ENCODE peak calls at places on chromosomes 2 and 18, in four cellular contexts. One of them, this sample, is unnamed.

GRCh38 chr2:133541376-133541775 is 26.9 kb downstream of the NCKAP5 start:
- DNase-seq in Caco-2: no peak
- DNase-seq in hepatocyte: no peak
- DNase-seq in testis: no peak
- DNase-seq in this sample: no peak

GRCh38 chr2:3344897-3345296 is 32.7 kb downstream of the EIPR1 start:
- DNase-seq in Caco-2: no peak
- DNase-seq in hepatocyte: no peak
- DNase-seq in testis: peak; percentile 91
- DNase-seq in this sample: no peak

GRCh38 chr2:122203523-122203922 is 448.1 kb downstream of the TSN start:
- DNase-seq in Caco-2: no peak
- DNase-seq in hepatocyte: peak; percentile 37
- DNase-seq in testis: peak; percentile 23
- DNase-seq in this sample: no peak

GRCh38 chr2:231931481-231931915 is 5.3 kb upstream of the NPPC start:
- DNase-seq in Caco-2: no peak
- DNase-seq in hepatocyte: no peak
- DNase-seq in testis: peak; percentile 13
- DNase-seq in this sample: no peak

GRCh38 chr18:48607049-48607984 is 68.5 kb downstream of the CTIF start:
- DNase-seq in Caco-2: no peak
- DNase-seq in hepatocyte: peak; percentile 46
- DNase-seq in testis: peak; percentile 87
- DNase-seq in this sample: no peak

GRCh38 chr2:61762292-61762691 is 91.6 kb downstream of the FAM161A start:
- DNase-seq in Caco-2: no peak
- DNase-seq in hepatocyte: no peak
- DNase-seq in testis: no peak
- DNase-seq in this sample: no peak

GRCh38 chr2:26610504-26611335 is 30.4 kb downstream of the CIB4 start:
- DNase-seq in Caco-2: no peak
- DNase-seq in hepatocyte: no peak
- DNase-seq in testis: no peak
- DNase-seq in this sample: no peak

GRCh38 chr2:120014231-120014990 is 1.5 kb downstream of the EPB41L5 start:
- DNase-seq in Caco-2: no peak
- DNase-seq in hepatocyte: no peak
- DNase-seq in testis: no peak
- DNase-seq in this sample: no peak

GRCh38 chr2:187615364-187615763 is 61.1 kb upstream of the TFPI start:
- DNase-seq in Caco-2: no peak
- DNase-seq in hepatocyte: no peak
- DNase-seq in testis: no peak
- DNase-seq in this sample: no peak

GRCh38 chr2:127526940-127527804 is 883 bp upstream of the IWS1 start:
- DNase-seq in Caco-2: peak; percentile 63
- DNase-seq in hepatocyte: peak; percentile 63
- DNase-seq in testis: no peak
- DNase-seq in this sample: peak; percentile 42

GRCh38 chr18:9335255-9336045 is 877 bp downstream of the TWSG1 start:
- DNase-seq in Caco-2: no peak
- DNase-seq in hepatocyte: no peak
- DNase-seq in testis: no peak
- DNase-seq in this sample: no peak

GRCh38 chr18:50675043-50675442 is 115.2 kb downstream of the MAPK4 start:
- DNase-seq in Caco-2: no peak
- DNase-seq in hepatocyte: no peak
- DNase-seq in testis: no peak
- DNase-seq in this sample: no peak

GRCh38 chr2:216620806-216621205 is 12.4 kb upstream of the IGFBP2 start:
- DNase-seq in Caco-2: no peak
- DNase-seq in hepatocyte: peak; percentile 61
- DNase-seq in testis: no peak
- DNase-seq in this sample: no peak

GRCh38 chr2:235433860-235434259 is 60.0 kb upstream of the AGAP1 start:
- DNase-seq in Caco-2: no peak
- DNase-seq in hepatocyte: no peak
- DNase-seq in testis: peak; percentile 67
- DNase-seq in this sample: peak; percentile 61

GRCh38 chr2:38317725-38318124 is 59.3 kb downstream of the ATL2 start:
- DNase-seq in Caco-2: no peak
- DNase-seq in hepatocyte: no peak
- DNase-seq in testis: no peak
- DNase-seq in this sample: no peak

GRCh38 chr2:237291138-237291792 is 122.7 kb downstream of the COL6A3 start:
- DNase-seq in Caco-2: peak; percentile 52
- DNase-seq in hepatocyte: peak; percentile 96
- DNase-seq in testis: peak; percentile 94
- DNase-seq in this sample: no peak

GRCh38 chr2:176562359-176563043 is 293.3 kb downstream of the MTX2 start:
- DNase-seq in Caco-2: no peak
- DNase-seq in hepatocyte: no peak
- DNase-seq in testis: no peak
- DNase-seq in this sample: no peak

GRCh38 chr18:59695551-59695950 is 1.7 kb downstream of the CCBE1 start:
- DNase-seq in Caco-2: no peak
- DNase-seq in hepatocyte: no peak
- DNase-seq in testis: no peak
- DNase-seq in this sample: no peak

GRCh38 chr2:191959209-191959608 is 112.3 kb upstream of the CAVIN2 start:
- DNase-seq in Caco-2: no peak
- DNase-seq in hepatocyte: no peak
- DNase-seq in testis: no peak
- DNase-seq in this sample: no peak

GRCh38 chr2:10303174-10303633 is 500 bp downstream of the HPCAL1 start:
- DNase-seq in Caco-2: no peak
- DNase-seq in hepatocyte: no peak
- DNase-seq in testis: peak; percentile 30
- DNase-seq in this sample: no peak

GRCh38 chr2:198073253-198073652 is 268.9 kb downstream of the PLCL1 start:
- DNase-seq in Caco-2: no peak
- DNase-seq in hepatocyte: no peak
- DNase-seq in testis: no peak
- DNase-seq in this sample: no peak

GRCh38 chr2:85846411-85846810 is 42.4 kb downstream of the ST3GAL5 start:
- DNase-seq in Caco-2: no peak
- DNase-seq in hepatocyte: no peak
- DNase-seq in testis: no peak
- DNase-seq in this sample: no peak

GRCh38 chr2:155310589-155310988 is 612.1 kb downstream of the KCNJ3 start:
- DNase-seq in Caco-2: no peak
- DNase-seq in hepatocyte: peak; percentile 39
- DNase-seq in testis: no peak
- DNase-seq in this sample: peak; percentile 50

GRCh38 chr2:46485002-46485401 is 5.6 kb downstream of the TMEM247 start:
- DNase-seq in Caco-2: no peak
- DNase-seq in hepatocyte: no peak
- DNase-seq in testis: no peak
- DNase-seq in this sample: no peak

DNA sequence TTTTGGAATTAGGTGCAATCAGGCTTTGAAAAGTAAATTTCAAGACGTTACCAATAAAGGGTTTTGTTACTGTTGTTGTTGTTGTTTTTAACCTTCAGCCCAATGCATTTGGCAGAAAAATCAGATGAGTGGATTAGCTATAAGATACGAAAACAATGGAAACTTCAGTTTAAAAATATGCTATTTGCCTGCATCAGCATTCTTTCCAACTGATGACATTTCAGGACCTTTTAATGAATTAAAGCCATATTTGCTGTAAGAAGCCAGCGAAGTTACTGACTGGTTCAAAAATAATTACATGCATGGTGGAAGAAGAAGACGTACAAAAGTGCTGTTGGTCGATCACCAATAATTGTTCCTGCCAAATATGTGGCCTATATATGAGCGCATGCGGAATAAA is 639.3 kb upstream of the SOX11 start:
- DNase-seq in Caco-2: no peak
- DNase-seq in hepatocyte: no peak
- DNase-seq in testis: no peak
- DNase-seq in this sample: no peak
- H3K9me3 ChIP-seq in Caco-2: no peaks in the 10 kb centered on the region
- H3K9me3 ChIP-seq in hepatocyte: no peaks in the 10 kb centered on the region
- H3K9me3 ChIP-seq in testis: no peaks in the 10 kb centered on the region
- H3K9me3 ChIP-seq in this sample: no peaks in the 10 kb centered on the region

DNA sequence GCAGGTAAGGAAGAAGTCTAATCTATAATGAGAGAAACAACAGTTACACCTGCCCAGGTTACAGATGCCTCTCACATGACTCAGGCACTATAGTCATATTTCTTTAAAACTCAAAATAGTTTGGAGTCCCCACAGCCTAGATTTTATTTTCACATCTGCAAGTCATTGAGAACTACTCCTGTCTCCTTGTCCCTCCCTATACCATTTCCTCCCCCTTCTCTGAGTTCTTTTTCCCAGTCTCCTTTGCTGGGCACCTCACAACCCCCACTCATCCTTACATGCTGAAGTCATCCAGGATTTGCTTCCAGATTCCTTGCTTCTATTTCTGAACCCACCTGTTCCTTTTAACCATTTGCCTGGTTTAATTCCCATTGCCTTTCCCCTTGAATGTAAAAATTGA is 73.1 kb upstream of the KCNE4 start:
- DNase-seq in Caco-2: no peak
- DNase-seq in hepatocyte: no peak
- DNase-seq in testis: no peak
- DNase-seq in this sample: no peak
- H3K4me3 ChIP-seq in Caco-2: no peak overlapping the region
- H3K4me3 ChIP-seq in hepatocyte: no peak overlapping the region
- H3K4me3 ChIP-seq in testis: no peak overlapping the region
- H3K4me3 ChIP-seq in this sample: no peak overlapping the region

GRCh38 chr2:157424374-157424773 is 19.5 kb downstream of the CYTIP start:
- DNase-seq in Caco-2: no peak
- DNase-seq in hepatocyte: no peak
- DNase-seq in testis: no peak
- DNase-seq in this sample: no peak

GRCh38 chr2:157426477-157426994 is 17.4 kb downstream of the CYTIP start:
- DNase-seq in Caco-2: no peak
- DNase-seq in hepatocyte: no peak
- DNase-seq in testis: no peak
- DNase-seq in this sample: no peak

GRCh38 chr2:157428500-157429175 is 15.3 kb downstream of the CYTIP start:
- DNase-seq in Caco-2: no peak
- DNase-seq in hepatocyte: no peak
- DNase-seq in testis: no peak
- DNase-seq in this sample: no peak

GRCh38 chr2:157427922-157428303 is 16.0 kb downstream of the CYTIP start:
- DNase-seq in Caco-2: no peak
- DNase-seq in hepatocyte: no peak
- DNase-seq in testis: no peak
- DNase-seq in this sample: no peak

DNA sequence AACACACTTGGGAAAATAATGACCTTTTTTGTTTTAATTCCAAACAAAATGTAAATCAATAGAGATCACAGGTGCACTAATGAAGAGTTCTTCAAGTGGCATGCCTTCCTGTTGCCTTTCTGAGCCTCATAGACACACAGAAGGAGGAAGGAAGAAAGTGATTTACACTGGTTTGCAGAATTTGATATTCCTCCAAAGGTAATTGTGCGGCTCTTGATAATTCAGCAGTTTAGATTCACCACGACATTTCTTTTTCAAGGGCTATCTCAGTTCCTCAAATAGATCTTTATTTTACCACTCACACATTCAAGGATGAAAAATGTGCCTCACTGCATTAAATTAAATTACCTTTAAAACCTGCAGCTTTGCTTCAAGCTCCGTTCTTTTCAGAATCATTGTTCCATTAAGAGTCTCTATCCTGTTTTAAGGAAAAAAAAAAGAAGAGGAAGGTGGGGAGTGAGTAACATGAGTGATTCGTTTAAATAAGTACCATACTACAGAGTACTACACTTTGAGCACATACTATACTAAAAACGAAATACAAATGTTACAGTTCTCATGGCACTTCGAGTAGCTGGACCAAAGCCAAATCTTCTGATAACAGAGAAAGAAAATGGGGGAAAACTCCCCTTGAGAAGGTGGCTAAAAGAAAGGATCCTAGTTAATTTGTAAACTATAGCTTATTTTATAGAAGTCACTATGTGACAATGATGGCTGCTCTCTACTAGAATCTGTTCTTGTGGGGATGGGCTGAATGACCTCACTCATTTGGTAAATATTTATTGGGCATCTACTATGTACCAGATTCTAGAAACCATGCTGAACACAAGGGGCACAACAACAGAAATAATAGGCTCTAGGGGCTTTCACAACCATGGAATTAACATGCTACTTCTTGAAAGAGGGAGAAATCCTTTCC is 16.6 kb downstream of the CYTIP start:
- DNase-seq in Caco-2: no peak
- DNase-seq in hepatocyte: no peak
- DNase-seq in testis: no peak
- DNase-seq in this sample: no peak
- H3K36me3 ChIP-seq in Caco-2: no peaks in the 10 kb centered on the region
- H3K36me3 ChIP-seq in hepatocyte: no peaks in the 10 kb centered on the region
- H3K36me3 ChIP-seq in testis: no peaks in the 10 kb centered on the region
- H3K36me3 ChIP-seq in this sample: peaks cover 53% of the 10 kb centered on the region

GRCh38 chr18:4691836-4692235 is 236.7 kb upstream of the DLGAP1 start:
- DNase-seq in Caco-2: no peak
- DNase-seq in hepatocyte: no peak
- DNase-seq in testis: no peak
- DNase-seq in this sample: no peak
- H3K9me3 ChIP-seq in Caco-2: no peaks in the 10 kb centered on the region
- H3K9me3 ChIP-seq in hepatocyte: no peaks in the 10 kb centered on the region
- H3K9me3 ChIP-seq in testis: no peaks in the 10 kb centered on the region
- H3K9me3 ChIP-seq in this sample: no peaks in the 10 kb centered on the region

DNA sequence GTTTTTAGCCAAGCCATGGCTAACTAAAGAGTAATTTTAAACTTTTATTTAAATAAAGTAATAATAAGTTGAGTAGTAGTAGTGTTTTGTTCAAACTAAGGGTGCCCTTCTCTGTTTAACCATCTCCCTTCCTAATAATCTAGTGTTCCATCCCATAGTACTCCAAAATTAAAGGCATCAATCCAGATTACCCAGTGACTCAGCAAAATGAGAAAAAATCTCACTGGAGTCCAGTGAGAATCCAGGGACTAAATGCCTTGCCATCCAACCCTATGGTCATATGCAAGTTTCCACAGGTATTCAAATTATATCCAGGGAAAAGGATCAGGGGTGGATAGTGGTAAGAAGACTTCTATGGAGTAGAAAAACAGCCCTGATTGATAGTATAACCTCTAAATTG is 19.6 kb upstream of the VRK2 start:
- DNase-seq in Caco-2: no peak
- DNase-seq in hepatocyte: no peak
- DNase-seq in testis: no peak
- DNase-seq in this sample: no peak
- H3K4me3 ChIP-seq in Caco-2: no peak overlapping the region
- H3K4me3 ChIP-seq in hepatocyte: no peak overlapping the region
- H3K4me3 ChIP-seq in testis: no peak overlapping the region
- H3K4me3 ChIP-seq in this sample: no peak overlapping the region

GRCh38 chr2:28944535-28944934 is 36.6 kb upstream of the TOGARAM2 start:
- DNase-seq in Caco-2: no peak
- DNase-seq in hepatocyte: no peak
- DNase-seq in testis: no peak
- DNase-seq in this sample: no peak
- H3K36me3 ChIP-seq in Caco-2: peaks cover 16% of the 10 kb centered on the region
- H3K36me3 ChIP-seq in hepatocyte: no peaks in the 10 kb centered on the region
- H3K36me3 ChIP-seq in testis: no peaks in the 10 kb centered on the region
- H3K36me3 ChIP-seq in this sample: peaks cover 17% of the 10 kb centered on the region

This sample was measured in MM.1S.